ENCODE peak calls at places on chromosomes 11 and 22, in seven cellular contexts. E, W, V, P, K, X and C are unnamed samples.

GRCh38 chr11:911031-911889 is 650 bp upstream of the CHID1 start:
- DNase-seq in E (peak), W (peak), V (peak), P (peak), K (no peak), X (no peak), C (peak)

GRCh38 chr22:35043251-35043931 is 22.6 kb upstream of the ISX start:
- DNase-seq in E (peak), W (no peak), V (no peak), P (no peak), K (no peak), X (no peak), C (peak)

GRCh38 chr11:117876341-117877119 is at the start of gene FXYD6:
- DNase-seq in E (no peak), W (peak), V (no peak), P (peak), K (no peak), X (no peak), C (no peak)

GRCh38 chr11:64360403-64360980 is 1.5 kb downstream of the RPS6KA4 start:
- DNase-seq in E (no peak), W (no peak), V (no peak), P (no peak), K (no peak), X (no peak), C (no peak)

GRCh38 chr22:29093980-29094379 is 21.1 kb downstream of the KREMEN1 start:
- DNase-seq in E (no peak), W (no peak), V (peak), P (no peak), K (no peak), X (no peak), C (no peak)

GRCh38 chr22:25357606-25358420 is 138.4 kb downstream of the CRYBB2 start:
- DNase-seq in E (no peak), W (no peak), V (no peak), P (no peak), K (no peak), X (no peak), C (no peak)

GRCh38 chr11:3971756-3972404 is 116.4 kb downstream of the STIM1 start:
- DNase-seq in E (no peak), W (no peak), V (no peak), P (no peak), K (no peak), X (no peak), C (no peak)

GRCh38 chr11:115463606-115464005 is 40.6 kb downstream of the CADM1 start:
- DNase-seq in E (no peak), W (no peak), V (no peak), P (no peak), K (no peak), X (no peak), C (no peak)

GRCh38 chr11:123536690-123537437 is 106.8 kb downstream of the GRAMD1B start:
- DNase-seq in E (no peak), W (peak), V (peak), P (peak), K (no peak), X (no peak), C (no peak)

GRCh38 chr22:44393066-44393465 is 80.3 kb upstream of the SHISAL1 start:
- DNase-seq in E (no peak), W (peak), V (no peak), P (no peak), K (no peak), X (no peak), C (no peak)

GRCh38 chr11:7060828-7061227 is 28.0 kb upstream of the RBMXL2 start:
- DNase-seq in E (no peak), W (no peak), V (peak), P (no peak), K (no peak), X (peak), C (peak)

GRCh38 chr22:22103078-22103593 is 120.5 kb upstream of the TOP3B start:
- DNase-seq in E (no peak), W (no peak), V (peak), P (peak), K (no peak), X (no peak), C (peak)

GRCh38 chr22:25159028-25159427 is 40.6 kb upstream of the CRYBB3 start:
- DNase-seq in E (no peak), W (peak), V (no peak), P (no peak), K (no peak), X (no peak), C (peak)

GRCh38 chr11:64081663-64082442 is 46.1 kb downstream of the FLRT1 start:
- DNase-seq in E (no peak), W (no peak), V (no peak), P (no peak), K (no peak), X (no peak), C (no peak)

GRCh38 chr11:122705396-122705795 is 49.9 kb downstream of the UBASH3B start:
- DNase-seq in E (no peak), W (no peak), V (no peak), P (no peak), K (no peak), X (no peak), C (no peak)

GRCh38 chr11:47969401-47969800 is 11.0 kb upstream of the PTPRJ start:
- DNase-seq in E (no peak), W (no peak), V (no peak), P (no peak), K (no peak), X (no peak), C (no peak)

GRCh38 chr11:128563308-128563707 is 24.1 kb downstream of the ETS1 start:
- DNase-seq in E (no peak), W (no peak), V (no peak), P (no peak), K (no peak), X (no peak), C (no peak)

GRCh38 chr11:70742553-70743291 is 344.4 kb downstream of the CTTN start:
- DNase-seq in E (no peak), W (no peak), V (no peak), P (peak), K (no peak), X (no peak), C (no peak)

GRCh38 chr22:50626856-50627451 is 998 bp downstream of the ARSA start:
- DNase-seq in E (no peak), W (no peak), V (no peak), P (no peak), K (no peak), X (no peak), C (no peak)

GRCh38 chr11:57476883-57477506 is 16.7 kb downstream of the RTN4RL2 start:
- DNase-seq in E (peak), W (peak), V (no peak), P (peak), K (no peak), X (no peak), C (no peak)

GRCh38 chr11:15923169-15923568 is 433.2 kb downstream of the SOX6 start:
- DNase-seq in E (no peak), W (no peak), V (no peak), P (peak), K (no peak), X (no peak), C (peak)
- TF ChIP-seq CTCF in E (no peak), W (no peak), V (no peak), P (peak), K (no peak), X (no peak), C (no peak)

DNA sequence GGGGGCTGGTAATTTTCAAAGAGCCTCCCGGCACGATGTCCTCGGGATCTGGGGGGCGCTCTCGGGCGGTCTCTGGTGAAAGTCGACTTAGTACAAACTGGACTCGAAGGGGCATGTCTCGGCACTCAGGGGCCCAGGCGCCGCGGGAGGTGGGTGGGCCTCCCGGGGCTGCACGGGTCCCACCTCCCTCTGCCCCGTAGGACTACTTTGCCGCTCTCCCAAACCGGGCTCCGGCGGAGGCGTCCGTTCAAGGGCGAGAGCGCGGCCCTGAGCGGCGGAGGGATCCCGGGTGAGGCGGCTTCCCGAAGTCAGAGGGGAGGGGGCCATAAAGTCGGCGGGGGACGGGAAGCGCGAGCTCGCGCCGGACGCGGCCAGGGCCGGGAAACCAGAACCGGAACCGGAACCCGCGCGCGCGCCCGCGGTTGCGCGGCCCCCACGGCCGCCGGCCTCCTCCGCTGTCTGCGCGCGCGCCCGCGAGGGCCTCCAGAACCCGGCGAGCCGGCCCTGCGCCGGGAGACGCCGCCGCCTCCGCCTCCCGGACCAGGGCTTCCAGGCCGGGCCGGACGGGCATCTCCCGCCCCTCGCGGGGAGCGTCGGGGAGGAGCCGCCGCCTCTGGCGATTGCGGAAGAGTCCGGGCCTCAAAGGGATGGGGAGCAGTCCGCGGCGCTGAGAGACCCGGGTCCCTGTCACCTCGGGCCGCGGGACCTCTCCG is at the start of gene ARHGEF12:
- DNase-seq in E (peak), W (peak), V (peak), P (peak), K (peak), X (peak), C (peak)
- TF ChIP-seq CTCF in E (peak), W (no peak), V (no peak), P (peak), K (peak), X (peak), C (no peak)

DNA sequence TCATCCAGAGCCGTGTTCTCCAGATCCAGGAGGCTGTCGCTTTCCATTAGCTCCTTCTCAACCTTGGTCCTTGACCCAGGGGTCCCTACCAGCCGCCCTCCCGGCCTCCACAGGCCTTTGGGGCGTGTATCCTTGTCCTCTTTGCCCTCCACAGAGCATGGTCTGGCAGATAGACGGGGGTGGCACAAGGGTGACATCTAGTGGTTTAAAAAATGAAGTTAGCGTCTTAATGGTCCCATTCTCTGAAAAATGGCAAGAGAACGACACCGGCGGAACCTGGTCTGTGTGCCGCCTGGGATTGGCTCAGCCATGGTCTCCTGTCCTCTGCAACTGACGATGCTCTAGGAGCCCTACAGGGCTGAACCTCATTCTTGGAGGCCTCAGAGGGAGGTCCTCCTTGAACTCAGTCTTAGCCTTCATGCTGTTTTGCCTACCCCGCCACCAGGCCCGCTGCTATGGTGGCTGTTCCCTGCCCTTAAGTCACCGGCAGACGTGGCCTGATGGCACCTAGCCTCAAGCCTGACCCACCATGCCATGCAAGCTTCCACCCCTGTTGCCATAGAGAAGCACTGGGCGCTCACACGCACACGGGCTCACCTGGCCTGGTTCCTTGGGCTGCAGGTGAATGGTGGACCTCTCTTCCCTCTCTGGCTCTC is 152.1 kb upstream of the SYN3 start:
- DNase-seq in E (peak), W (peak), V (peak), P (peak), K (no peak), X (no peak), C (peak)
- TF ChIP-seq CTCF in E (peak), W (peak), V (peak), P (peak), K (peak), X (peak), C (peak)

GRCh38 chr11:103055174-103055890 is 36.6 kb downstream of the DCUN1D5 start:
- DNase-seq in E (peak), W (no peak), V (peak), P (peak), K (peak), X (no peak), C (peak)
- TF ChIP-seq CTCF in E (peak), W (peak), V (peak), P (peak), K (peak), X (peak), C (peak)

DNA sequence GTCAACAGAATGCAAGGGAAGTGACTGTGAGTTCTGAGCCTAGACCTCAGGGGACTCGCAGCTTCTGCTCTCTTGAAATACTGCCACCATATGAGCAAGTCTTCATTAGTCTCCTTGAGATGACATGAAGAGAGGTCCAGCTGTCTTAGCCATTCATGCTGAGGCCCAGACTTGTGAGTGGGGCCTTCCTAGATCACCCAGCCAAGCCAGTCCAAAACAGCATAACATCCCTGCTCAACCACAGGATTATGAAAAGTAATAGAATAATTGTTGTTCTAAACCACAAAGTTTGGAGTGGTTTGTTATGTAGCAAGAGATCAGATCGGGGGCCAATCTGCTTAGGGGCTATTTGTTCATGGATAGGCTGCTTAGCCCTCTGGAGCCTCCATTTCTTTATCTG is 54.9 kb upstream of the HTATIP2 start:
- DNase-seq in E (no peak), W (no peak), V (no peak), P (no peak), K (no peak), X (no peak), C (no peak)
- TF ChIP-seq CTCF in E (no peak), W (no peak), V (no peak), P (no peak), K (no peak), X (no peak), C (no peak)

GRCh38 chr22:19473578-19473977 is 5.4 kb downstream of the UFD1 start:
- DNase-seq in E (no peak), W (peak), V (no peak), P (no peak), K (no peak), X (no peak), C (peak)
- TF ChIP-seq CTCF in E (no peak), W (no peak), V (peak), P (no peak), K (no peak), X (peak), C (no peak)

GRCh38 chr11:13357232-13357631 is 79.6 kb downstream of the BMAL1 start:
- DNase-seq in E (no peak), W (no peak), V (no peak), P (no peak), K (no peak), X (no peak), C (no peak)
- TF ChIP-seq CTCF in E (no peak), W (no peak), V (no peak), P (peak), K (no peak), X (no peak), C (no peak)